ENCODE peak calls at places on chromosomes 7 and 10, in four cellular contexts. Y, E, V and I are unnamed samples.

GRCh38 chr7:74365320-74366022 is 76.3 kb downstream of the CLIP2 start:
- DNase-seq in Y (peak), V (peak), E (peak), I (peak)

GRCh38 chr10:19031763-19032162 is 16.8 kb upstream of the MALRD1 start:
- DNase-seq in E (no peak), Y (no peak), V (no peak), I (no peak)

GRCh38 chr10:90658791-90659190 is 199.0 kb downstream of the HTR7 start:
- DNase-seq in Y (no peak), E (no peak), V (peak), I (no peak)

GRCh38 chr10:103668351-103669242 is 175.1 kb downstream of the NEURL1 start:
- DNase-seq in E (peak), Y (no peak), V (no peak), I (no peak)

GRCh38 chr7:66920256-66920655 is 769 bp upstream of the TMEM248 start:
- DNase-seq in V (no peak), Y (no peak), E (peak), I (no peak)

GRCh38 chr10:29860159-29860558 is 199.2 kb downstream of the JCAD start:
- DNase-seq in E (no peak), Y (no peak), V (no peak), I (no peak)

GRCh38 chr7:129792721-129793120 is 160.0 kb downstream of the UBE2H start:
- DNase-seq in E (no peak), Y (no peak), V (no peak), I (no peak)

GRCh38 chr7:46468753-46469356 is 547.8 kb upstream of the IGFBP3 start:
- DNase-seq in E (peak), V (no peak), Y (peak), I (no peak)

GRCh38 chr7:102248456-102249395 is 37.9 kb upstream of the SH2B2 start:
- DNase-seq in Y (no peak), V (peak), E (no peak), I (no peak)

GRCh38 chr7:118080947-118081346 is 103.0 kb upstream of the LSM8 start:
- DNase-seq in Y (peak), E (peak), V (no peak), I (no peak)

GRCh38 chr10:104666106-104666505 is 25.0 kb downstream of the SORCS3 start:
- DNase-seq in Y (no peak), E (no peak), V (no peak), I (no peak)

GRCh38 chr10:62978417-62978955 is 154.6 kb upstream of the NRBF2 start:
- DNase-seq in Y (no peak), V (no peak), E (no peak), I (no peak)

GRCh38 chr7:66307591-66308215 is 102.6 kb downstream of the TPST1 start:
- DNase-seq in Y (no peak), V (no peak), E (no peak), I (peak)

GRCh38 chr10:117327262-117327661 is 48.0 kb downstream of the PDZD8 start:
- DNase-seq in E (no peak), V (no peak), Y (no peak), I (no peak)

GRCh38 chr7:133853706-133854276 is 273.3 kb upstream of the LRGUK start:
- DNase-seq in V (peak), Y (peak), E (peak), I (peak)

GRCh38 chr7:20474244-20474643 is 141.2 kb upstream of the ABCB5 start:
- DNase-seq in Y (no peak), E (no peak), V (no peak), I (no peak)

GRCh38 chr7:147547252-147547897 is 1043.2 kb upstream of the C7orf33 start:
- DNase-seq in Y (peak), E (peak), V (peak), I (peak)

GRCh38 chr7:6558837-6559236 is 7.6 kb upstream of the GRID2IP start:
- DNase-seq in E (peak), V (no peak), Y (peak), I (peak)

GRCh38 chr7:54260868-54261475 is 281.2 kb upstream of the VSTM2A start:
- DNase-seq in Y (no peak), V (no peak), E (no peak), I (no peak)

GRCh38 chr10:96380821-96381220 is 22.0 kb upstream of the OPALIN start:
- DNase-seq in V (no peak), Y (peak), E (peak), I (no peak)

GRCh38 chr7:77248154-77248553 is 48.5 kb upstream of the FGL2 start:
- DNase-seq in V (no peak), E (no peak), Y (no peak), I (no peak)

GRCh38 chr7:74633451-74633921 is 24.0 kb upstream of the GTF2I start:
- DNase-seq in E (peak), Y (no peak), V (no peak), I (no peak)

GRCh38 chr7:82507365-82507975 is 63.9 kb upstream of the CACNA2D1 start:
- DNase-seq in Y (no peak), E (no peak), V (no peak), I (no peak)

GRCh38 chr10:124049484-124049883 is 43.9 kb downstream of the CHST15 start:
- DNase-seq in E (no peak), V (no peak), Y (peak), I (no peak)

GRCh38 chr7:11472646-11473045 is 359.4 kb downstream of the THSD7A start:
- DNase-seq in E (no peak), V (no peak), Y (no peak), I (no peak)

GRCh38 chr10:77669892-77670291 is 32.3 kb upstream of the KCNMA1 start:
- DNase-seq in E (no peak), Y (no peak), V (no peak), I (no peak)

GRCh38 chr7:112105584-112106540 is 100.3 kb downstream of the DOCK4 start:
- DNase-seq in E (no peak), V (no peak), Y (no peak), I (no peak)

GRCh38 chr7:1569016-1569415 is 816 bp downstream of the PSMG3 start:
- DNase-seq in Y (peak), V (no peak), E (peak), I (no peak)

GRCh38 chr7:155299539-155300202 is 2.0 kb downstream of the INSIG1 start:
- DNase-seq in Y (no peak), E (peak), V (no peak), I (no peak)

GRCh38 chr7:24406053-24406561 is 122.1 kb downstream of the NPY start:
- DNase-seq in E (no peak), Y (no peak), V (no peak), I (no peak)

GRCh38 chr7:150363872-150364271 is 4.8 kb upstream of the REPIN1 start:
- DNase-seq in E (no peak), Y (no peak), V (no peak), I (no peak)

GRCh38 chr7:126079581-126079980 is 1150.0 kb upstream of the POT1 start:
- DNase-seq in V (no peak), Y (no peak), E (no peak), I (no peak)

GRCh38 chr7:107937514-107937913 is 46.5 kb downstream of the DLD start:
- DNase-seq in E (no peak), Y (no peak), V (no peak), I (no peak)

GRCh38 chr7:107932851-107933250 is 41.9 kb downstream of the DLD start:
- DNase-seq in V (no peak), E (no peak), Y (no peak), I (no peak)

GRCh38 chr7:107933386-107934013 is 42.5 kb downstream of the DLD start:
- DNase-seq in V (no peak), E (no peak), Y (no peak), I (no peak)

GRCh38 chr7:107936312-107936711 is 45.3 kb downstream of the DLD start:
- DNase-seq in E (no peak), Y (no peak), V (no peak), I (no peak)

DNA sequence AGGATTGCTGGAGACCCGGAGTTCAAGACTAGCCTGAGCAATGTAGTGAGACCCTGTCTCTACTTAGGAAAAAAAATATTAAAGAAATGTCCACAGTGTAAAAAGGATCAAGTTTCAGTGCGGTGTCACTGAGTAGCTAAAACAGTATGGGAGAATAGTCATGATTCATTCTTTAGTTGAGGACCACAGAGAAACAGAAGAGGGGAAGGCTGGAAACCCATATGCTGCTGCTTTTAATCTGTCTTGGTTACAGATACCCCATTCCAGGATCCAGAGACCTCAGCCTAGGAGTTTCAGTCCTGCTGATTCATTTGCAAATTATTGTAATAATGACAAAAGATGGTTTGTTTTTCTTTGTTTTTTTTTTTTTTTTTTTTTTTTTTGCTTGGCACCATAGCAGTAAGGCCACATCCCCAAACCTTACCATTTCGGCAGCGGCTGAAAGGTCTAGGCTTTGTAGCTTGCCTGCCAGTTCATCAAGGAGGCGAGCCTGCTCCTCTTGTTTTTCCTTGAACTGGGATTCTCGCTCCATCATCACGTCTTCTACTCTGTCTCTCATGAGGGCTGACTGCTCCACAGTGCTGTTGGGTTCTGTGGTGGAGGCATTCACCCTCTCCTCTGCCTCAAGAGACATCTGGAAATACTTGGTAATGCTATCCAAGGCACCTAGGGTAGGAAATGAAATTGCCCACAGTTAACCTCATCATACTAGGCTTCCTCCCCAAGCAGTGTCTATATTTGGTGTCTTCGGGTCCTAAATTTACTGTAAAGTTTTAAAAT is 44.2 kb downstream of the DLD start:
- DNase-seq in Y (no peak), E (no peak), V (no peak), I (no peak)
- TF ChIP-seq PHF8 in Y (no peak), E (no peak), V (no peak), I (no peak)

DNA sequence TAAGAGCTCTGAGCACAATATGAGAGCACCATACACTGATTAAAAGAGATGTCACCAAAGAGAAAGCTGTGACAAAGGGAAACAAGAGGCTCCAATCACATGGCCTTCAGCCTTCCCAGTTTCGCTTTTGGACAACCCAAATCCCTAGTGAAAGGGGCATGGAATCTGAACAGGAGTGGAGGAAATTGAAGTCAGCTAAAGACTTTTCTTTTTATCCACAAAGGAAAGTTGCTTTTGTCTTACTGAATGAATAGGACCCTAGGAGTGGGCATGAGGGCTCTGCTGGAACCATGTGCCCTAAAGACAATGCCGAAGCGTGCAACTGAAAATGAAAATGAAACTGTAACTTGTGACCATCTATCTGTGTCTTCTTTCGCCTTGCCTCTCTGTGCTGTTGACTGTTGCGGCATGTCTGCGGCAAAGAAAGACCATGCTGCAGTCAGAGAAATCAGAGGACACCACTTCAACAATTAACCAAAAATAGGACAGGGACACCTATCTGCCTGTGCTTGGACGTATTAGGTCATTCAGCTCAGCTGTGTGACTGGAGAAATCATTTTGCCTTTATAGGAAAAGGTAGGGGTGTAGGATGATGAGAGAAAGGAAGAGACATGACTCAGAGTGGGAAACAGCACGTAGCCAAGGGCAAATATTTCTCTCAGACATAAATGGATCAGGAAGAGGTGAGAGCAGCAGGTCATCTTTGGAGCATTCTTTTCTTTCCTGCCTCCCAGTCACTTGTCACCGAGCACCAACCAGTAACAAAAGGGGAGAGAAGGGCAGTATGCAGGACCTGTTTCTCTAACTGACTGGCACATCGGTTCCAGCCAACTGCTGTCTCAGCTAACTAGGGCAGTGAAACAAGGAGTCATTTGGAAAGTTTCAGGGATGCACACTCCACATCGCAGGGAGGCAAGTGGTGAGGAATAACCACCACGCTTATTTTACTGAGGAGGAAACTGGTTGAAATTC is 12.3 kb downstream of the CAV2 start:
- DNase-seq in V (no peak), E (peak), Y (peak), I (peak)
- TF ChIP-seq PHF8 in V (no peak), E (no peak), Y (no peak), I (no peak)

GRCh38 chr10:28790146-28790545 is 112.8 kb downstream of the BAMBI start:
- DNase-seq in E (no peak), V (no peak), Y (no peak), I (no peak)
- TF ChIP-seq PHF8 in E (no peak), V (no peak), Y (no peak), I (no peak)

GRCh38 chr7:106629521-106629920 is 31.4 kb downstream of the CCDC71L start:
- DNase-seq in E (no peak), Y (no peak), V (no peak), I (no peak)
- TF ChIP-seq PHF8 in E (no peak), Y (no peak), V (no peak), I (no peak)

GRCh38 chr10:24681476-24682088 is 42.1 kb downstream of the ARHGAP21 start:
- DNase-seq in V (no peak), E (peak), Y (no peak), I (peak)
- TF ChIP-seq PHF8 in V (no peak), E (no peak), Y (no peak), I (no peak)

GRCh38 chr10:102630663-102631062 is 13.6 kb upstream of the TRIM8 start:
- DNase-seq in Y (no peak), V (no peak), E (no peak), I (no peak)

GRCh38 chr10:102627446-102628293 is 16.6 kb upstream of the TRIM8 start:
- DNase-seq in Y (peak), E (no peak), V (peak), I (peak)

GRCh38 chr10:102629661-102630614 is 14.3 kb upstream of the TRIM8 start:
- DNase-seq in E (no peak), V (peak), Y (peak), I (peak)

GRCh38 chr10:102627141-102627445 is 17.2 kb upstream of the TRIM8 start:
- DNase-seq in Y (no peak), V (no peak), E (no peak), I (no peak)

DNA sequence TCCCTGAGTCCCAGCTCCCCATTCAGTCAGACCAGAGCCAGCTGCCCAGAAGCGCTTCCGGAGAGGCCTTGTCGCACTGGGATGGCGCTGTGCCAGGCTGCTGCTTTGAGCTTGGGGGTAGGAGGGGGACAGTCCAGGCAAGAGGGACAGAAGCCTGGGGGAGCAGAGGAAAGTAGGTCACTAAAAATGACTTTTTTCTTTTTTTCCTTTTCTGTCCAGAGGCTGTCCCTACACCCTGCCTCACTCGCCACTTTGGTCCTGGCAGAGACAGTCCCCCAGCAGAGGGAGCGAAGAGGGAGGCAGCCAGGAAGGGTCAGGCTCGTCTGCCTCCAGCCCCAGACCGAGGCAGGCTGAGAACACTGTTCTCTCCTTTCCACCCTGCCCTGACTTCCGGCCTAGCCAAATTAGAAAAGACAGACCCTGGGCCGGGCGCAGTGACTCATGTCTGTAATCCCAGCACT is 15.8 kb upstream of the TRIM8 start:
- DNase-seq in E (no peak), V (no peak), Y (no peak), I (no peak)
- TF ChIP-seq PHF8 in E (no peak), V (no peak), Y (no peak), I (no peak)

DNA sequence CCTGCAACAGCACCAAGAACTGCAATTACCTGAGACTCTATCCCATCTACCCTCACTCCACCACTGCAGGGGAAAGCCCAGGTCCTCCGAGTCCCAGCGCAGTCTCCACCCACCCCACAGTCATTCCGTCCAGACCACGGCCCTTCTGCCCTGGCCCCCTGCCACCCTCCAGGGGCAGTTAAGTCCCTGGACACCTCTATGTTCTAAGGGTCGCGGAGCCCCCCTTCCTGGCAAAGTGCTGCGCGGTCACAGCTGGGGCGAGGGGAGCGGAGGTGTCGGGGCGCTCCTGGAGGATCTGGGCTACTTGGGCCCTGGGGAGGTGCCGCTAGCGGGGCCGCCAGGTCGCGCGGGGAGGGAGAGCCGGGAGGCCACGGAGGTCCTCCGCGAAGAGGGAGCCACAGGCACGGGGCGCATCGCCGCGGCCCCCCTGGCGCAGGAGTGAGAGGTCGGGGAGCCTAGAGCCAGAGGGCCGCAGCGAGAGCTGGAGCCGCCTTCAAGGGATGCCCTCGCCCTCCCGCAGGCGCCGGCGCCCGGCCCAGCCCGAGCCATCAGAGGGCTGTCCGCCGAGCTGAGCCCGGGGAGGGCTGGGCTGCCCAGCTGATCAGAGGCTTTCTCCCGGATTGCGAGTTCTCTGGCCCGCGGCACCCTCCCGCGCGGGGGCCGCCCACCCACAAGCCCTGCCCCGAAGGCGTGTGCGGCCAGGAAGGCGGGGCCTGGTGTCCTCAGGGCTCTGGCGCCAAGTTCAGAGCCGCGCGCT is 4.2 kb upstream of the ANTXRL start:
- DNase-seq in V (peak), E (peak), Y (peak), I (peak)
- TF ChIP-seq PHF8 in V (no peak), E (no peak), Y (no peak), I (no peak)